ENCODE peak calls at places on chromosomes 7 and 10, in four cellular contexts. One of them, this sample, is unnamed.

GRCh38 chr10:119396008-119396708 is 146.4 kb downstream of the RGS10 start:
- DNase-seq in NCI-H1105: no peak
- DNase-seq in AG08395: no peak
- DNase-seq in T-helper 2 cell: no peak
- DNase-seq in this sample: no peak

GRCh38 chr7:142925413-142925812 is 8.1 kb downstream of the TRPV5 start:
- DNase-seq in NCI-H1105: no peak
- DNase-seq in AG08395: no peak
- DNase-seq in T-helper 2 cell: no peak
- DNase-seq in this sample: no peak

GRCh38 chr7:70434376-70434775 is 697.6 kb upstream of the GALNT17 start:
- DNase-seq in NCI-H1105: no peak
- DNase-seq in AG08395: peak
- DNase-seq in T-helper 2 cell: no peak
- DNase-seq in this sample: no peak

GRCh38 chr7:85600425-85600824 is 413.6 kb upstream of the SEMA3D start:
- DNase-seq in NCI-H1105: no peak
- DNase-seq in AG08395: no peak
- DNase-seq in T-helper 2 cell: no peak
- DNase-seq in this sample: peak

GRCh38 chr7:157581740-157582139 is 244.9 kb downstream of the DNAJB6 start:
- DNase-seq in NCI-H1105: no peak
- DNase-seq in AG08395: no peak
- DNase-seq in T-helper 2 cell: no peak
- DNase-seq in this sample: no peak

GRCh38 chr7:113071465-113071864 is 15.2 kb downstream of the GPR85 start:
- DNase-seq in NCI-H1105: no peak
- DNase-seq in AG08395: no peak
- DNase-seq in T-helper 2 cell: no peak
- DNase-seq in this sample: peak

GRCh38 chr7:130266961-130267321 is 278 bp downstream of the CPA2 start:
- DNase-seq in NCI-H1105: no peak
- DNase-seq in AG08395: no peak
- DNase-seq in T-helper 2 cell: no peak
- DNase-seq in this sample: no peak

GRCh38 chr7:75993689-75994387 is 557 bp downstream of the TMEM120A start:
- DNase-seq in NCI-H1105: peak
- DNase-seq in AG08395: peak
- DNase-seq in T-helper 2 cell: peak
- DNase-seq in this sample: peak

GRCh38 chr10:44922021-44922420 is 10.9 kb downstream of the TMEM72 start:
- DNase-seq in NCI-H1105: no peak
- DNase-seq in AG08395: no peak
- DNase-seq in T-helper 2 cell: no peak
- DNase-seq in this sample: no peak

GRCh38 chr10:56349611-56350010 is 11.4 kb downstream of the ZWINT start:
- DNase-seq in NCI-H1105: no peak
- DNase-seq in AG08395: no peak
- DNase-seq in T-helper 2 cell: no peak
- DNase-seq in this sample: no peak